ENCODE peak calls at places on chromosomes 6 and 20, in six cellular contexts. Z is small intestine; J is AG04450; U is A172; L is activated CD8-positive, alpha-beta memory T cell treated with anti-CD3 and anti-CD28 coated beads for 24 hours; V is GM23248. X is an unnamed sample.

GRCh38 chr6:35603326-35604202 is 85.2 kb downstream of the FKBP5 start:
- DNase-seq in Z (no peak), J (no peak), U (no peak), L (no peak), V (peak; percentile 30), X (no peak)

GRCh38 chr6:32973934-32974333 is 5.5 kb downstream of the BRD2 start:
- DNase-seq in Z (peak; percentile 53), J (no peak), U (peak; percentile 33), L (no peak), V (peak; percentile 79), X (no peak)

GRCh38 chr6:140175486-140175885 is 801.0 kb upstream of the CITED2 start:
- DNase-seq in Z (no peak), J (no peak), U (no peak), L (no peak), V (peak; percentile 1), X (no peak)

GRCh38 chr20:12966468-12967085 is 42.2 kb upstream of the SPTLC3 start:
- DNase-seq in Z (no peak), J (peak; percentile 18), U (peak; percentile 23), L (no peak), V (peak; percentile 71), X (no peak)

GRCh38 chr20:25251019-25251418 is 3.1 kb downstream of the PYGB start:
- DNase-seq in Z (no peak), J (no peak), U (no peak), L (no peak), V (no peak), X (no peak)

GRCh38 chr6:484086-484728 is 92.7 kb downstream of the IRF4 start:
- DNase-seq in Z (no peak), J (no peak), U (no peak), L (peak; percentile 64), V (peak; percentile 43), X (no peak)

GRCh38 chr6:71012871-71013456 is 56.1 kb upstream of the B3GAT2 start:
- DNase-seq in Z (peak; percentile 59), J (no peak), U (peak; percentile 44), L (no peak), V (peak; percentile 66), X (no peak)

GRCh38 chr20:34622821-34623451 is 54.0 kb downstream of the PIGU start:
- DNase-seq in Z (peak; percentile 36), J (no peak), U (no peak), L (no peak), V (no peak), X (no peak)

GRCh38 chr20:44615169-44615791 is 32.9 kb downstream of the PKIG start:
- DNase-seq in Z (no peak), J (no peak), U (no peak), L (peak; percentile 67), V (no peak), X (no peak)

GRCh38 chr6:158763440-158764187 is 55.6 kb downstream of the EZR start:
- DNase-seq in Z (no peak), J (no peak), U (no peak), L (no peak), V (no peak), X (no peak)

GRCh38 chr20:555933-556332 is 12.3 kb upstream of the CSNK2A1 start:
- DNase-seq in Z (peak; percentile 70), J (no peak), U (peak; percentile 33), L (no peak), V (peak; percentile 31), X (no peak)

GRCh38 chr6:2963756-2964155 is 7.6 kb downstream of the SERPINB6 start:
- DNase-seq in Z (no peak), J (no peak), U (no peak), L (no peak), V (no peak), X (no peak)

GRCh38 chr6:11851405-11851804 is 72.8 kb upstream of the ADTRP start:
- DNase-seq in Z (no peak), J (no peak), U (peak; percentile 97), L (no peak), V (peak; percentile 94), X (no peak)

GRCh38 chr20:56433221-56433879 is 21.3 kb downstream of the CASS4 start:
- DNase-seq in Z (no peak), J (no peak), U (no peak), L (peak; percentile 38), V (peak; percentile 79), X (no peak)

GRCh38 chr6:162963861-162964260 is 236.1 kb downstream of the PACRG start:
- DNase-seq in Z (no peak), J (no peak), U (no peak), L (no peak), V (peak; percentile 26), X (no peak)

GRCh38 chr6:37860226-37860839 is 40.8 kb downstream of the ZFAND3 start:
- DNase-seq in Z (peak; percentile 48), J (no peak), U (peak; percentile 10), L (no peak), V (peak; percentile 76), X (no peak)

GRCh38 chr6:34359438-34360158 is 32.9 kb downstream of the NUDT3 start:
- DNase-seq in Z (no peak), J (no peak), U (no peak), L (no peak), V (peak; percentile 43), X (no peak)

GRCh38 chr20:18988701-18989100 is 175.1 kb downstream of the SCP2D1 start:
- DNase-seq in Z (no peak), J (no peak), U (no peak), L (no peak), V (no peak), X (peak; percentile 65)

GRCh38 chr6:42103753-42104094 is 38.7 kb downstream of the C6orf132 start:
- DNase-seq in Z (no peak), J (no peak), U (no peak), L (peak; percentile 58), V (no peak), X (no peak)

X was measured in osteocyte.